ENCODE peak calls at places on chromosome 20, in seven cellular contexts. X is amniotic epithelial cell; P is H54; C is DND-41; N is AG20443; G is naive thymus-derived CD8-positive, alpha-beta T cell; O is CD8-positive, alpha-beta memory T cell. E is an unnamed sample.

GRCh38 chr20:2279245-2279779 is 16.5 kb upstream of the TGM3 start:
- DNase-seq in P (no peak), G (no peak), O (no peak), N (no peak), X (no peak), C (no peak), E (no peak)

GRCh38 chr20:54366669-54367068 is 108.7 kb upstream of the DOK5 start:
- DNase-seq in O (no peak), C (no peak), N (no peak), G (no peak), X (no peak), P (no peak), E (no peak)

GRCh38 chr20:58981564-58982364 is 708 bp downstream of the NELFCD start:
- DNase-seq in G (no peak), N (no peak), P (no peak), O (no peak), C (peak), X (no peak), E (no peak)

GRCh38 chr20:45892828-45893500 is 1.8 kb downstream of the CTSA start:
- DNase-seq in P (no peak), O (no peak), C (no peak), X (no peak), N (no peak), G (no peak), E (peak)

GRCh38 chr20:10622657-10623418 is 51.0 kb downstream of the JAG1 start:
- DNase-seq in O (no peak), G (no peak), X (peak), P (no peak), N (peak), C (no peak), E (no peak)

GRCh38 chr20:41746635-41747034 is 128.5 kb upstream of the CHD6 start:
- DNase-seq in P (no peak), N (no peak), O (no peak), G (no peak), C (no peak), X (no peak), E (no peak)

GRCh38 chr20:46134716-46135115 is 16.6 kb downstream of the CD40 start:
- DNase-seq in G (no peak), P (no peak), O (no peak), C (no peak), N (no peak), X (no peak), E (no peak)

GRCh38 chr20:62776692-62777527 is 19.4 kb upstream of the MRGBP start:
- DNase-seq in P (peak), N (no peak), C (peak), O (no peak), X (no peak), G (peak), E (peak)

GRCh38 chr20:32356935-32357868 is 929 bp upstream of the ASXL1 start:
- DNase-seq in O (no peak), G (no peak), P (peak), N (peak), X (peak), C (no peak), E (no peak)

GRCh38 chr20:11252447-11252846 is 578.6 kb upstream of the JAG1 start:
- DNase-seq in O (no peak), G (no peak), N (no peak), X (no peak), P (no peak), C (no peak), E (no peak)

GRCh38 chr20:50569864-50570836 is 60.0 kb downstream of the PTPN1 start:
- DNase-seq in X (peak), N (no peak), G (no peak), O (no peak), P (no peak), C (peak), E (no peak)

GRCh38 chr20:31751126-31751525 is 12.0 kb downstream of the TPX2 start:
- DNase-seq in X (peak), G (no peak), N (peak), C (no peak), P (no peak), O (no peak), E (no peak)

GRCh38 chr20:58891686-58892125 is 39.2 kb downstream of the GNAS start:
- DNase-seq in X (peak), G (no peak), O (no peak), N (peak), C (no peak), P (peak), E (peak)

GRCh38 chr20:3328501-3328900 is 79.0 kb downstream of the DNAAF9 start:
- DNase-seq in G (no peak), P (no peak), O (no peak), N (no peak), X (no peak), C (no peak), E (no peak)

GRCh38 chr20:63529180-63529860 is 7.9 kb downstream of the PTK6 start:
- DNase-seq in C (no peak), X (no peak), N (no peak), O (no peak), G (peak), P (no peak), E (no peak)

GRCh38 chr20:32333988-32334885 is 23.9 kb upstream of the ASXL1 start:
- DNase-seq in P (no peak), O (peak), N (no peak), X (peak), C (no peak), G (no peak), E (peak)

GRCh38 chr20:33915726-33916331 is 77.9 kb upstream of the RALY start:
- DNase-seq in G (peak), N (peak), O (peak), P (peak), C (peak), X (no peak), E (peak)

GRCh38 chr20:61934716-61935530 is 130.8 kb downstream of the TAF4 start:
- DNase-seq in C (no peak), X (peak), O (no peak), P (no peak), G (peak), N (no peak), E (no peak)

GRCh38 chr20:19784511-19785172 is 26.6 kb downstream of the RIN2 start:
- DNase-seq in X (peak), P (peak), N (peak), G (no peak), C (peak), O (no peak), E (no peak)

GRCh38 chr20:56187791-56188190 is 60.7 kb upstream of the MC3R start:
- DNase-seq in P (peak), O (no peak), G (no peak), C (peak), X (peak), N (no peak), E (no peak)

GRCh38 chr20:19626896-19627295 is 131.2 kb upstream of the RIN2 start:
- DNase-seq in X (peak), C (no peak), G (no peak), P (no peak), N (no peak), O (no peak), E (no peak)